ENCODE peak calls at places on chromosome 3, in seven cellular contexts. E, N, H, J, L, S and Z are unnamed samples.

GRCh38 chr3:197189633-197190032 is 108.8 kb downstream of the DLG1 start:
- DNase-seq in E (no peak), N (no peak), H (no peak), J (no peak), L (no peak), S (peak; percentile 7), Z (no peak)

GRCh38 chr3:45957606-45958005 is 14.3 kb downstream of the CXCR6 start:
- DNase-seq in E (no peak), N (no peak), H (no peak), J (no peak), L (no peak), S (no peak), Z (no peak)

GRCh38 chr3:72694398-72694797 is 153.8 kb downstream of the SHQ1 start:
- DNase-seq in E (no peak), N (no peak), H (no peak), J (no peak), L (no peak), S (no peak), Z (no peak)

GRCh38 chr3:49377483-49377882 is 19.3 kb upstream of the GPX1 start:
- DNase-seq in E (no peak), N (no peak), H (no peak), J (no peak), L (peak; percentile 73), S (peak; percentile 56), Z (no peak)

GRCh38 chr3:187025254-187025655 is 94.9 kb downstream of the ST6GAL1 start:
- DNase-seq in E (no peak), N (no peak), H (no peak), J (no peak), L (peak; percentile 71), S (no peak), Z (no peak)

GRCh38 chr3:8767667-8768363 is 1.6 kb downstream of the OXTR start:
- DNase-seq in E (no peak), N (peak; percentile 26), H (peak; percentile 31), J (no peak), L (no peak), S (peak; percentile 79), Z (peak; percentile 84)

GRCh38 chr3:20125912-20126311 is 60.1 kb downstream of the SGO1 start:
- DNase-seq in E (no peak), N (no peak), H (no peak), J (peak; percentile 60), L (peak; percentile 87), S (no peak), Z (no peak)

GRCh38 chr3:126137490-126138130 is 42.8 kb downstream of the ALDH1L1 start:
- DNase-seq in E (no peak), N (no peak), H (no peak), J (no peak), L (no peak), S (no peak), Z (no peak)

GRCh38 chr3:104396974-104397669 is 969.6 kb upstream of the ALCAM start:
- DNase-seq in E (no peak), N (no peak), H (no peak), J (no peak), L (no peak), S (peak; percentile 19), Z (no peak)

GRCh38 chr3:47161983-47162694 is 1.8 kb downstream of the SETD2 start:
- DNase-seq in E (no peak), N (no peak), H (no peak), J (no peak), L (peak; percentile 58), S (no peak), Z (no peak)

GRCh38 chr3:45166283-45166879 is 20.2 kb upstream of the CDCP1 start:
- DNase-seq in E (no peak), N (peak; percentile 53), H (no peak), J (no peak), L (no peak), S (no peak), Z (no peak)

GRCh38 chr3:48404440-48405342 is 25.2 kb downstream of the PLXNB1 start:
- DNase-seq in E (no peak), N (no peak), H (no peak), J (no peak), L (no peak), S (no peak), Z (no peak)

GRCh38 chr3:139894638-139894989 is 40.4 kb upstream of the CLSTN2 start:
- DNase-seq in E (no peak), N (no peak), H (no peak), J (no peak), L (no peak), S (no peak), Z (no peak)

GRCh38 chr3:179666436-179667035 is 13.7 kb downstream of the USP13 start:
- DNase-seq in E (no peak), N (peak; percentile 64), H (no peak), J (no peak), L (no peak), S (no peak), Z (peak; percentile 46)

GRCh38 chr3:47152578-47152977 is 11.3 kb downstream of the SETD2 start:
- DNase-seq in E (no peak), N (no peak), H (no peak), J (no peak), L (no peak), S (no peak), Z (peak; percentile 29)

GRCh38 chr3:88628901-88629300 is 478.5 kb upstream of the EPHA3 start:
- DNase-seq in E (no peak), N (no peak), H (no peak), J (no peak), L (no peak), S (no peak), Z (no peak)

GRCh38 chr3:3160826-3161225 is 18.7 kb downstream of the CRBN start:
- DNase-seq in E (no peak), N (no peak), H (no peak), J (no peak), L (no peak), S (no peak), Z (no peak)

GRCh38 chr3:193729088-193729465 is 136.1 kb downstream of the OPA1 start:
- DNase-seq in E (no peak), N (no peak), H (no peak), J (no peak), L (no peak), S (no peak), Z (no peak)

GRCh38 chr3:105564546-105565288 is 198.0 kb downstream of the ALCAM start:
- DNase-seq in E (no peak), N (no peak), H (peak; percentile 19), J (no peak), L (no peak), S (no peak), Z (no peak)

GRCh38 chr3:126300001-126300760 is 57.0 kb downstream of the KLF15 start:
- DNase-seq in E (no peak), N (no peak), H (no peak), J (no peak), L (no peak), S (no peak), Z (no peak)

GRCh38 chr3:33269385-33269784 is 7.9 kb upstream of the FBXL2 start:
- DNase-seq in E (no peak), N (no peak), H (no peak), J (no peak), L (no peak), S (no peak), Z (no peak)

GRCh38 chr3:31180274-31180673 is 285.8 kb upstream of the GADL1 start:
- DNase-seq in E (no peak), N (no peak), H (no peak), J (no peak), L (no peak), S (no peak), Z (no peak)
- H3K9me2 ChIP-seq in E (no peaks in the 10 kb centered on the region), N (no peaks in the 10 kb centered on the region), H (no peaks in the 10 kb centered on the region), J (no peaks in the 10 kb centered on the region), L (no peaks in the 10 kb centered on the region), S (no peaks in the 10 kb centered on the region), Z (no peaks in the 10 kb centered on the region)

GRCh38 chr3:157590273-157590672 is 87.1 kb upstream of the VEPH1 start:
- DNase-seq in E (no peak), N (no peak), H (no peak), J (no peak), L (no peak), S (no peak), Z (no peak)

GRCh38 chr3:157586293-157586692 is 83.1 kb upstream of the VEPH1 start:
- DNase-seq in E (no peak), N (no peak), H (no peak), J (no peak), L (no peak), S (no peak), Z (no peak)

GRCh38 chr3:157592769-157593168 is 89.6 kb upstream of the VEPH1 start:
- DNase-seq in E (no peak), N (no peak), H (no peak), J (no peak), L (no peak), S (no peak), Z (no peak)

GRCh38 chr3:157588386-157589060 is 85.3 kb upstream of the VEPH1 start:
- DNase-seq in E (no peak), N (no peak), H (no peak), J (no peak), L (no peak), S (no peak), Z (peak; percentile 56)

DNA sequence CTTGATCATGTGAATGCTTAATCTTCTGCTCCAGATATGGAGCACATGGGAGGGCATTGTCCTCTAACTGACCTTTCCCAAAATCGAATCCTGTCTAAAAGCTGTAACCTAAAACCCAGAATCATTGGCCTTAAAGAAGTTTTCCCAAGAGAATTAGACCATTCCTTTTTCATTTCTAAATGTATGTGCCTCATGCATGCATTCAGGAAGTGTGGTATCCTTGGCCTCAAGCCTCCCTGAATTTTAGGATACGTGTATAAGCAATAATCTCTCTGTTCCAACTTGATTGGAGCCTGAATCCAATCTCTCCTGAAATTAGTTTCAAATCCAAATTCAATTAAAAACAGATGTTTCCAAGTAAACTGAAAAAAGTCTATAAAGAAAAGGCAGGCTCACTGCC is 86.0 kb upstream of the VEPH1 start:
- DNase-seq in E (no peak), N (no peak), H (no peak), J (no peak), L (no peak), S (no peak), Z (no peak)
- TF ChIP-seq CTCF in E (no peak), N (no peak), H (no peak), J (no peak), L (no peak), S (no peak), Z (no peak)

GRCh38 chr3:60366491-60366890 is 884.8 kb downstream of the FHIT start:
- DNase-seq in E (no peak), N (no peak), H (no peak), J (no peak), L (no peak), S (no peak), Z (no peak)
- H3K9me2 ChIP-seq in E (no peaks in the 10 kb centered on the region), N (no peaks in the 10 kb centered on the region), H (no peaks in the 10 kb centered on the region), J (no peaks in the 10 kb centered on the region), L (no peaks in the 10 kb centered on the region), S (no peaks in the 10 kb centered on the region), Z (no peaks in the 10 kb centered on the region)

DNA sequence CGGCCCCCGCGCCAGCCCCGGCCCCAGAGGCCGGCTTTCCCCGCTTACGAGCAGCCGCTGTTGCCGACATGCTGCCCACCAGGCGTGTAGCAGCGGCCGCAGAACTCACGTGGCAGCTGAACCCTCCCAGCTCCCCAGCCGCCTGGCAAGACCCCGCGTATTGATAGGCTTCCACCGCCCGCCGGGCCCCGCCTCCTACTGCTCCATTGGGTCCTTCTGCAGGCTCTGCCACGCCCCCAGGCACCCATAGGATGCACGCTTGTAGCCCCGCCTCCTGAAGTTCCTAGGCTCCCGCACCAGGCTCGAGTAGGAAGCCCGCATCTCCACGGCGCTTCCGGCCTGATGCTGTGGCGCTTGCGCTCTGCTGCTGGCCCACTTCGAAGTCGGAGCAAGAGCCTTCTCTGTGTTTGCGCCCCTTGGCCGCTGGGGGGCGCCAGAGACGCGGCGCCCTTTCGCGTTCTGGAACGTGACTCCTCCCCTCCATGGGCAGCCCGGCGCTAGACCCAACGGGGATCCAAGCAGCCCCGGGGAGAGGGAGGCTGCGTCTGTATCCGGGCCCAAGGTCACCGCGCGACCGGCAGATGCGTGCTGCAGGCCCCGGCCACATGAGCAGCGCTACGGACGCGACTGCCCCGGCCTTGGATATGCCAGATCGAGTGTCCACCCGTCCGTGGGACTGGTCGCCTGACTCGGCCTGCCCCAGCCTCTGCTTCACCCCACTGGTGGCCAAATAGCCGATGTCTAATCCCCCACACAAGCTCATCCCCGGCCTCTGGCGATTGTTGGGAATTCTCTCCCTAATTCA is at the start of the genes PARP3 and RRP9:
- DNase-seq in E (peak; percentile 99), N (peak; percentile 99), H (peak; percentile 100), J (peak; percentile 100), L (peak; percentile 100), S (peak; percentile 100), Z (peak; percentile 100)
- TF ChIP-seq CTCF in E (peak; percentile 95), N (peak; percentile 98), H (peak; percentile 100), J (peak; percentile 98), L (peak; percentile 96), S (peak; percentile 97), Z (peak; percentile 95)